ENCODE peak calls at places on chromosomes 7 and 10, in four cellular contexts. One of them, this sample, is unnamed. For H3K4me1, the result is how much of the 10 kb centered on the place peaks cover.

GRCh38 chr7:121798896-121799295 is 74.1 kb upstream of the PTPRZ1 start:
- DNase-seq in lung: no peak
- DNase-seq in heart right ventricle: no peak
- DNase-seq in neuronal stem cell: peak
- DNase-seq in this sample: no peak

GRCh38 chr7:2405601-2406345 is 2.4 kb downstream of the CHST12 start:
- DNase-seq in lung: no peak
- DNase-seq in heart right ventricle: no peak
- DNase-seq in neuronal stem cell: no peak
- DNase-seq in this sample: no peak

GRCh38 chr10:33179056-33179455 is 155.4 kb downstream of the NRP1 start:
- DNase-seq in lung: no peak
- DNase-seq in heart right ventricle: no peak
- DNase-seq in neuronal stem cell: no peak
- DNase-seq in this sample: peak

GRCh38 chr10:132713421-132714095 is 72.4 kb downstream of the NKX6-2 start:
- DNase-seq in lung: no peak
- DNase-seq in heart right ventricle: peak
- DNase-seq in neuronal stem cell: no peak
- DNase-seq in this sample: no peak

GRCh38 chr10:77925795-77926565 is 575 bp downstream of the DLG5 start:
- DNase-seq in lung: peak
- DNase-seq in heart right ventricle: peak
- DNase-seq in neuronal stem cell: peak
- DNase-seq in this sample: no peak

GRCh38 chr10:76356557-76356956 is 925.1 kb downstream of the LRMDA start:
- DNase-seq in lung: no peak
- DNase-seq in heart right ventricle: no peak
- DNase-seq in neuronal stem cell: no peak
- DNase-seq in this sample: no peak

GRCh38 chr7:45599851-45600706 is 25.9 kb downstream of the ADCY1 start:
- DNase-seq in lung: peak
- DNase-seq in heart right ventricle: no peak
- DNase-seq in neuronal stem cell: no peak
- DNase-seq in this sample: no peak

GRCh38 chr10:3068968-3069737 is 1.8 kb downstream of the PFKP start:
- DNase-seq in lung: no peak
- DNase-seq in heart right ventricle: peak
- DNase-seq in neuronal stem cell: no peak
- DNase-seq in this sample: no peak

GRCh38 chr10:18723801-18724200 is 64.6 kb downstream of the ARL5B start:
- DNase-seq in lung: no peak
- DNase-seq in heart right ventricle: no peak
- DNase-seq in neuronal stem cell: no peak
- DNase-seq in this sample: no peak

GRCh38 chr10:52679117-52679516 is 93.5 kb downstream of the MBL2 start:
- DNase-seq in lung: no peak
- DNase-seq in heart right ventricle: no peak
- DNase-seq in neuronal stem cell: no peak
- DNase-seq in this sample: no peak

GRCh38 chr7:20307901-20308300 is 22.8 kb upstream of the ITGB8 start:
- DNase-seq in lung: no peak
- DNase-seq in heart right ventricle: no peak
- DNase-seq in neuronal stem cell: peak
- DNase-seq in this sample: no peak

GRCh38 chr10:132679217-132679595 is 106.7 kb downstream of the NKX6-2 start:
- DNase-seq in lung: no peak
- DNase-seq in heart right ventricle: no peak
- DNase-seq in neuronal stem cell: no peak
- DNase-seq in this sample: no peak

GRCh38 chr10:97612386-97612785 is 20.9 kb downstream of the MORN4 start:
- DNase-seq in lung: no peak
- DNase-seq in heart right ventricle: no peak
- DNase-seq in neuronal stem cell: no peak
- DNase-seq in this sample: no peak

GRCh38 chr10:90430186-90430585 is 427.7 kb downstream of the HTR7 start:
- DNase-seq in lung: no peak
- DNase-seq in heart right ventricle: no peak
- DNase-seq in neuronal stem cell: no peak
- DNase-seq in this sample: no peak

GRCh38 chr7:30468791-30469190 is 9.8 kb downstream of the NOD1 start:
- DNase-seq in lung: no peak
- DNase-seq in heart right ventricle: no peak
- DNase-seq in neuronal stem cell: no peak
- DNase-seq in this sample: no peak

GRCh38 chr10:96497391-96497790 is 16.3 kb downstream of the TLL2 start:
- DNase-seq in lung: no peak
- DNase-seq in heart right ventricle: no peak
- DNase-seq in neuronal stem cell: no peak
- DNase-seq in this sample: no peak

GRCh38 chr7:82677493-82677892 is 233.9 kb upstream of the CACNA2D1 start:
- DNase-seq in lung: no peak
- DNase-seq in heart right ventricle: no peak
- DNase-seq in neuronal stem cell: no peak
- DNase-seq in this sample: no peak

GRCh38 chr7:5690931-5691461 is 90.5 kb downstream of the RNF216 start:
- DNase-seq in lung: no peak
- DNase-seq in heart right ventricle: peak
- DNase-seq in neuronal stem cell: no peak
- DNase-seq in this sample: no peak

GRCh38 chr10:29689001-29689400 is 54.2 kb upstream of the SVIL start:
- DNase-seq in lung: no peak
- DNase-seq in heart right ventricle: no peak
- DNase-seq in neuronal stem cell: no peak
- DNase-seq in this sample: peak

GRCh38 chr10:90598513-90598912 is 259.3 kb downstream of the HTR7 start:
- DNase-seq in lung: no peak
- DNase-seq in heart right ventricle: no peak
- DNase-seq in neuronal stem cell: no peak
- DNase-seq in this sample: no peak

GRCh38 chr7:508461-509170 is 11.0 kb downstream of the PDGFA start:
- DNase-seq in lung: no peak
- DNase-seq in heart right ventricle: peak
- DNase-seq in neuronal stem cell: no peak
- DNase-seq in this sample: no peak

GRCh38 chr10:101974091-101974799 is 81.7 kb downstream of the ARMH3 start:
- DNase-seq in lung: no peak
- DNase-seq in heart right ventricle: no peak
- DNase-seq in neuronal stem cell: no peak
- DNase-seq in this sample: peak

GRCh38 chr7:77529279-77529678 is 7.8 kb upstream of the PTPN12 start:
- DNase-seq in lung: no peak
- DNase-seq in heart right ventricle: no peak
- DNase-seq in neuronal stem cell: no peak
- DNase-seq in this sample: no peak

GRCh38 chr7:30896041-30896440 is 15.6 kb upstream of the AQP1 start:
- DNase-seq in lung: peak
- DNase-seq in heart right ventricle: no peak
- DNase-seq in neuronal stem cell: no peak
- DNase-seq in this sample: no peak

GRCh38 chr7:77867208-77867915 is 68.8 kb downstream of the PHTF2 start:
- DNase-seq in lung: no peak
- DNase-seq in heart right ventricle: no peak
- DNase-seq in neuronal stem cell: no peak
- DNase-seq in this sample: no peak

GRCh38 chr7:495326-495725 is 24.3 kb downstream of the PDGFA start:
- DNase-seq in lung: no peak
- DNase-seq in heart right ventricle: peak
- DNase-seq in neuronal stem cell: no peak
- DNase-seq in this sample: no peak

GRCh38 chr7:139431010-139431409 is 52.5 kb downstream of the KLRG2 start:
- DNase-seq in lung: no peak
- DNase-seq in heart right ventricle: no peak
- DNase-seq in neuronal stem cell: no peak
- DNase-seq in this sample: no peak

GRCh38 chr7:100152937-100153666 is 4.4 kb downstream of the LAMTOR4 start:
- DNase-seq in lung: no peak
- DNase-seq in heart right ventricle: no peak
- DNase-seq in neuronal stem cell: no peak
- DNase-seq in this sample: no peak

GRCh38 chr10:12843296-12843945 is 158.1 kb downstream of the CCDC3 start:
- DNase-seq in lung: no peak
- DNase-seq in heart right ventricle: no peak
- DNase-seq in neuronal stem cell: no peak
- DNase-seq in this sample: no peak

GRCh38 chr10:28495084-28495483 is 37.8 kb upstream of the WAC start:
- DNase-seq in lung: no peak
- DNase-seq in heart right ventricle: no peak
- DNase-seq in neuronal stem cell: no peak
- DNase-seq in this sample: no peak

GRCh38 chr10:102352066-102352715 is 43.3 kb upstream of the NFKB2 start:
- DNase-seq in lung: peak
- DNase-seq in heart right ventricle: peak
- DNase-seq in neuronal stem cell: peak
- DNase-seq in this sample: peak

GRCh38 chr10:25849971-25850370 is 84.1 kb upstream of the MYO3A start:
- DNase-seq in lung: no peak
- DNase-seq in heart right ventricle: no peak
- DNase-seq in neuronal stem cell: no peak
- DNase-seq in this sample: no peak

GRCh38 chr10:6182454-6183098 is 20.2 kb upstream of the PFKFB3 start:
- DNase-seq in lung: no peak
- DNase-seq in heart right ventricle: no peak
- DNase-seq in neuronal stem cell: no peak
- DNase-seq in this sample: no peak

GRCh38 chr7:94855589-94855988 is 51.8 kb upstream of the PPP1R9A start:
- DNase-seq in lung: no peak
- DNase-seq in heart right ventricle: no peak
- DNase-seq in neuronal stem cell: no peak
- DNase-seq in this sample: no peak

GRCh38 chr7:17307033-17307432 is 8.6 kb downstream of the AHR start:
- DNase-seq in lung: no peak
- DNase-seq in heart right ventricle: no peak
- DNase-seq in neuronal stem cell: no peak
- DNase-seq in this sample: no peak
- H3K4me1 ChIP-seq in lung: under half
- H3K4me1 ChIP-seq in heart right ventricle: half or more
- H3K4me1 ChIP-seq in neuronal stem cell: under half
- H3K4me1 ChIP-seq in this sample: under half

DNA sequence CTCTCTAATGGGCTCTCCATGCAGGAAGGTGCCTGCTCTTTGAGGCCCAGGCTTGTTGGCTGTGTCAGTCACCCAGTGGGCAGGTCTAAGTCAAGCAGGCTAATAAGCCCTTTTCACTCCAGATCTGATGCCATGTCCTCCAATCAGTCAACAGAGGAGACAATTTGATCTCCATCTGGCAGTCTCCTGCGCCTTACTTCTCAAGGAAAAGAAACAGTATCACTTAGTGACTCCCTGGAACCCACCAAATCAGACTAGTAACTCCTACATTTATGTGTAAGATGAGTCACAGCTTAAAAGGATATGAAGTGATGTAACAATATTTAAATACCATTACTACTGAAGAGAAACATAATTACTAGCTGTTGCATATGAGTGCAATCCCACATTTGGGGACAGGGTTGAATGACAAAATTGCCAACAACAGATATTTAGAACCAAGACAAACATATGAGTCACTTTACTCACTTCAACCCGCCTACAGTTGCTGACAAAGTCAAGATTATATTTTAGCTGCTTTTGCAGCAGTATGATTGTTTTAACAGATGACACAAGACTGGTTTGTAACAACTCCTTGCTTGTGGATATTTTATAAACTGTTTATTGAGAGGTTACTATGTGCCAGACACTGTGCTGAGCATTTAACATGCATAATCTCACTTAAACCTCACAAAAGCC is 72.1 kb downstream of the USP6NL start:
- DNase-seq in lung: no peak
- DNase-seq in heart right ventricle: no peak
- DNase-seq in neuronal stem cell: no peak
- DNase-seq in this sample: no peak
- H3K4me1 ChIP-seq in lung: under half
- H3K4me1 ChIP-seq in heart right ventricle: under half
- H3K4me1 ChIP-seq in neuronal stem cell: under half
- H3K4me1 ChIP-seq in this sample: under half

GRCh38 chr10:31700222-31700621 is 228.4 kb downstream of the ARHGAP12 start:
- DNase-seq in lung: no peak
- DNase-seq in heart right ventricle: peak
- DNase-seq in neuronal stem cell: no peak
- DNase-seq in this sample: peak

GRCh38 chr10:31701546-31701945 is 227.1 kb downstream of the ARHGAP12 start:
- DNase-seq in lung: no peak
- DNase-seq in heart right ventricle: no peak
- DNase-seq in neuronal stem cell: no peak
- DNase-seq in this sample: no peak

GRCh38 chr10:31704195-31704594 is 224.4 kb downstream of the ARHGAP12 start:
- DNase-seq in lung: no peak
- DNase-seq in heart right ventricle: no peak
- DNase-seq in neuronal stem cell: no peak
- DNase-seq in this sample: no peak

GRCh38 chr10:31702005-31702404 is 226.6 kb downstream of the ARHGAP12 start:
- DNase-seq in lung: no peak
- DNase-seq in heart right ventricle: no peak
- DNase-seq in neuronal stem cell: no peak
- DNase-seq in this sample: no peak

GRCh38 chr10:31702954-31703353 is 225.7 kb downstream of the ARHGAP12 start:
- DNase-seq in lung: no peak
- DNase-seq in heart right ventricle: no peak
- DNase-seq in neuronal stem cell: no peak
- DNase-seq in this sample: no peak
- H3K4me1 ChIP-seq in lung: under half
- H3K4me1 ChIP-seq in heart right ventricle: half or more
- H3K4me1 ChIP-seq in neuronal stem cell: under half
- H3K4me1 ChIP-seq in this sample: half or more

GRCh38 chr7:151429555-151430331 is 10.2 kb downstream of the CRYGN start:
- DNase-seq in lung: no peak
- DNase-seq in heart right ventricle: no peak
- DNase-seq in neuronal stem cell: no peak
- DNase-seq in this sample: no peak

GRCh38 chr7:151430391-151431205 is 9.3 kb downstream of the CRYGN start:
- DNase-seq in lung: no peak
- DNase-seq in heart right ventricle: no peak
- DNase-seq in neuronal stem cell: no peak
- DNase-seq in this sample: no peak

GRCh38 chr7:151427705-151428392 is 12.1 kb downstream of the CRYGN start:
- DNase-seq in lung: no peak
- DNase-seq in heart right ventricle: no peak
- DNase-seq in neuronal stem cell: no peak
- DNase-seq in this sample: no peak

GRCh38 chr7:151428393-151429231 is 11.3 kb downstream of the CRYGN start:
- DNase-seq in lung: no peak
- DNase-seq in heart right ventricle: no peak
- DNase-seq in neuronal stem cell: peak
- DNase-seq in this sample: peak

DNA sequence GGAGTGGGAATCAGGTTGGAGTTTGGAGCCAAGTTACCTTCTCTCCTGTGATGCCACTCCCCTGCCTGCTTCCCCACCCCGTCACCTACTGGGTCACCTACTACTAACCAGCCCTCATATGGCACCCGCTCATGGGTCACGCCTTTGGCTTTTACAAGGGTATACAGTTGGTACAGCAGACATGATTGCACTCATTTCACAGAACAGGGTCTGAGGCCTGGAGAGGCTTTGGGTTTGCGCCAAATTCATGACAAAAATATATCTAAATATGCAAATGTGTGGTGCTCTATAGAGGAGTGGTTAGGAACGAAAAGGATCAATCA is 10.7 kb downstream of the CRYGN start:
- DNase-seq in lung: no peak
- DNase-seq in heart right ventricle: no peak
- DNase-seq in neuronal stem cell: no peak
- DNase-seq in this sample: no peak
- H3K4me1 ChIP-seq in lung: under half
- H3K4me1 ChIP-seq in heart right ventricle: under half
- H3K4me1 ChIP-seq in neuronal stem cell: under half
- H3K4me1 ChIP-seq in this sample: half or more